ENCODE peak calls at places on chromosome 4, in eight cellular contexts. U is ovary, E is brain microvascular endothelial cell, F is endodermal cell, T is AG04450, Z is epithelial cell of esophagus, L is A549, V is tibial artery. C is an unnamed sample.
A peak's percentile ranks its signal among the peaks of the same experiment; 100 is the strongest.

GRCh38 chr4:16875487-16875886 is 23.0 kb downstream of the LDB2 start:
- DNase-seq in F (no peak), U (no peak), Z (no peak), L (no peak), V (no peak), T (peak; percentile 68), E (peak; percentile 96), C (peak; percentile 88)

GRCh38 chr4:55468724-55469123 is 73.0 kb downstream of the TMEM165 start:
- DNase-seq in T (peak; percentile 16), E (peak; percentile 82), F (no peak), L (no peak), Z (peak; percentile 46), V (no peak), U (no peak), C (peak; percentile 59)

GRCh38 chr4:74473155-74473811 is 28.3 kb downstream of the AREG start:
- DNase-seq in U (no peak), E (peak; percentile 91), T (peak; percentile 63), V (peak; percentile 65), F (no peak), L (peak; percentile 10), Z (peak; percentile 90), C (peak; percentile 95)

GRCh38 chr4:137610960-137611359 is 78.7 kb upstream of the PCDH18 start:
- DNase-seq in F (peak; percentile 74), E (peak; percentile 39), L (no peak), V (no peak), Z (peak; percentile 7), U (no peak), T (no peak), C (peak; percentile 31)

GRCh38 chr4:135256111-135256510 is 1054.5 kb upstream of the PABPC4L start:
- DNase-seq in L (no peak), U (no peak), T (no peak), E (peak; percentile 24), Z (no peak), V (no peak), F (no peak), C (peak; percentile 33)

GRCh38 chr4:2417765-2418651 is at the start of gene ZFYVE28:
- DNase-seq in T (no peak), E (no peak), Z (peak; percentile 22), F (peak; percentile 75), L (peak; percentile 22), V (no peak), U (no peak), C (peak; percentile 36)

GRCh38 chr4:183987529-183987946 is 82.4 kb downstream of the STOX2 start:
- DNase-seq in T (peak; percentile 65), U (peak; percentile 72), F (peak; percentile 76), E (peak; percentile 88), Z (peak; percentile 99), L (peak; percentile 26), V (peak; percentile 81), C (peak; percentile 86)

GRCh38 chr4:176879370-176880116 is 86.8 kb upstream of the VEGFC start:
- DNase-seq in V (no peak), E (no peak), L (no peak), T (no peak), U (no peak), Z (no peak), F (no peak), C (peak; percentile 63)

GRCh38 chr4:7793186-7793585 is 146.5 kb downstream of the AFAP1 start:
- DNase-seq in L (no peak), U (no peak), T (no peak), Z (no peak), E (no peak), V (no peak), F (no peak), C (no peak)

GRCh38 chr4:52841707-52842456 is 20.2 kb upstream of the RASL11B start:
- DNase-seq in L (no peak), T (no peak), E (no peak), V (no peak), F (no peak), Z (no peak), U (peak; percentile 42), C (peak; percentile 14)

GRCh38 chr4:26594778-26595177 is 10.9 kb downstream of the TBC1D19 start:
- DNase-seq in T (no peak), F (no peak), Z (no peak), V (no peak), U (no peak), L (no peak), E (no peak), C (no peak)

GRCh38 chr4:1793940-1794808 is 1.1 kb downstream of the FGFR3 start:
- DNase-seq in U (no peak), T (no peak), F (peak; percentile 76), V (no peak), E (no peak), L (no peak), Z (peak; percentile 21), C (peak; percentile 12)

GRCh38 chr4:7340553-7341433 is 93.9 kb downstream of the PSAPL1 start:
- DNase-seq in F (no peak), Z (no peak), V (no peak), T (no peak), L (no peak), U (no peak), E (no peak), C (no peak)

GRCh38 chr4:170687751-170688150 is 598.0 kb upstream of the AADAT start:
- DNase-seq in L (no peak), E (no peak), V (no peak), Z (no peak), U (no peak), T (no peak), F (peak; percentile 68), C (no peak)

GRCh38 chr4:61202638-61203495 is 2.7 kb downstream of the ADGRL3 start:
- DNase-seq in V (no peak), L (no peak), T (no peak), Z (peak; percentile 63), U (no peak), E (peak; percentile 37), F (peak; percentile 79), C (peak; percentile 11)

GRCh38 chr4:81465668-81466357 is 5.9 kb downstream of the RASGEF1B start:
- DNase-seq in V (no peak), T (no peak), U (no peak), E (no peak), Z (no peak), L (no peak), F (no peak), C (no peak)

GRCh38 chr4:161813389-161813788 is 350.4 kb downstream of the FSTL5 start:
- DNase-seq in L (no peak), Z (no peak), V (no peak), E (no peak), T (no peak), F (no peak), U (no peak), C (no peak)

DNA sequence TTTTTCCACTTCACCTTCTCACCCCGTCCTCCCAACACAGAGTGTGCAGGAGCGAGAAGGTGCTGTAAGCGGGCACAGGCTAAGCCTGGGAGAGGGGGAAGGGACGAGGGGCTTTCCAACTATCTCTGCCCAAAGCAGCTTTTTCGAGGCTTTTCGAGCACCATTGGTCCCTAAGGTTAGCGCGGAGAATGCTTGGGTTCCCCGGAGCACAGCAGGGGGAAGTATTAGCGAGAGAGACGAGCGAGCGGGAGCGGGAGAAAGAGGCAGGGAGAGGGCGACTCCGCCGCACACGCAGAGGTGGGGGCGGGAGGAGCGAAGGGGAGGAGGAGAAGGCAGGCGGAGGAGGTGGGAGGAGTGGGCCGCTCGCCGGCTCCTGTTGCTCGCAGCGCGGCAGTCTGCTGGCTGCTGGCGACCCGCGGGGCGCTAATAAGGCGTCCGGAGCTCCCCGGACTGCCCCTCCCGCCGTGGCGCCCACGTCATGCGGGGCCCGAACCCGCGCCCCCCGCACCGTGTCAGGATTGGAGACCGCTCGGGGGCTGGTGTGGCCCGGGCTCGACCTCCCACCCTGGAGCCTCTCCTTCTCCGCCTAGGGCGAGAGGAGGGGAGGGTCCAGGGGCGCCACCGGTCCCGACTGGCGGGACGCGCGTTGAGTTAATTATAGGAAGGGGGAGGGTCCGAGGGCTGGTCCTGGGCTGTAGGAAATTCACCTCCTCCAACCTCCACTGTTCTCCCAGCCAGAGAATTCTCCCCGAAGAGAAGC is at the start of gene ADAMTS3:
- DNase-seq in T (peak; percentile 15), E (no peak), L (peak; percentile 14), F (peak; percentile 94), Z (peak; percentile 47), V (peak; percentile 76), U (peak; percentile 84), C (peak; percentile 67)
- H3K4me3 ChIP-seq in T (peak within 1 kb of the TSS; percentile 79), E (peak within 1 kb of the TSS; percentile 73), L (peak within 1 kb of the TSS; percentile 47), F (peak within 1 kb of the TSS; percentile 89), Z (peak within 1 kb of the TSS; percentile 59), V (peak within 1 kb of the TSS; percentile 78), U (peak within 1 kb of the TSS; percentile 59), C (peak within 1 kb of the TSS; percentile 77)

GRCh38 chr4:140497428-140497775 is 691 bp downstream of the MGAT4D start:
- DNase-seq in T (no peak), V (no peak), F (no peak), U (no peak), E (no peak), Z (no peak), L (no peak), C (no peak)

GRCh38 chr4:140497776-140498636 is at the start of gene MGAT4D:
- DNase-seq in F (peak; percentile 81), T (no peak), Z (no peak), L (no peak), E (no peak), V (no peak), U (no peak), C (no peak)
- H3K4me3 ChIP-seq in F (no peak within 1 kb of the TSS), T (peak within 1 kb of the TSS; percentile 5), Z (no peak within 1 kb of the TSS), L (no peak within 1 kb of the TSS), E (peak within 1 kb of the TSS; percentile 40), V (peak within 1 kb of the TSS; percentile 38), U (no peak within 1 kb of the TSS), C (no peak within 1 kb of the TSS)

GRCh38 chr4:89308161-89308500 is 531 bp upstream of the GPRIN3 start:
- DNase-seq in E (no peak), Z (no peak), T (no peak), F (no peak), U (no peak), V (no peak), L (no peak), C (no peak)
- H3K4me3 ChIP-seq in E (peak overlapping the region; percentile 61), Z (peak overlapping the region; percentile 21), T (peak overlapping the region; percentile 57), F (peak overlapping the region; percentile 81), U (peak overlapping the region; percentile 71), V (peak overlapping the region; percentile 61), L (peak overlapping the region; percentile 80), C (peak overlapping the region; percentile 56)

GRCh38 chr4:93834371-93835066 is 6.0 kb downstream of the ATOH1 start:
- DNase-seq in U (no peak), L (no peak), T (no peak), E (no peak), V (no peak), F (peak; percentile 84), Z (no peak), C (no peak)
- H3K4me3 ChIP-seq in U (no peak overlapping the region), L (no peak overlapping the region), T (no peak overlapping the region), E (no peak overlapping the region), V (no peak overlapping the region), F (peak overlapping the region; percentile 71), Z (no peak overlapping the region), C (no peak overlapping the region)

DNA sequence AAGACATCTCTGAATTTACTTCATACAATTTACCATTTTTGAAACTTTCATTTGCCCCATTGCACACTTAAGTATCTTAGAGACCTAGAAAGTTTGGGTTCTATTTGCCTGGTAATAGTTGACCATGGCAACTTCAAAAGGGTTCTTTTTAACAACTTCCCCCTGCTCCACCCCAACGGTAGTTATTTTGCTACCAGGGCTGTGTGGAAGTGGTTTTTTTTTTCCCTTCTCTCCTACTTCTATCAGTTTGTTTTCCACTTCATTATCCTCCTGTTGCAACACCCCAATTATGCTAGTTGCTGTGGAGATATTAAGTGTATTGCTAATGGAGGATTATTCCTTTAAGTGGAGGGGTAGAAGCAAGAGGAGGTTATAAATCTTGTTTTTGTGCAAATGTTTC is 14.4 kb downstream of the SGMS2 start:
- DNase-seq in L (no peak), E (no peak), V (no peak), U (no peak), T (no peak), Z (no peak), F (no peak), C (no peak)
- H3K4me3 ChIP-seq in L (no peak overlapping the region), E (no peak overlapping the region), V (no peak overlapping the region), U (no peak overlapping the region), T (no peak overlapping the region), Z (no peak overlapping the region), F (no peak overlapping the region), C (no peak overlapping the region)

GRCh38 chr4:76594152-76594551 is 159.1 kb downstream of the SHROOM3 start:
- DNase-seq in F (no peak), L (no peak), U (no peak), V (no peak), Z (no peak), T (no peak), E (no peak), C (no peak)
- H3K4me3 ChIP-seq in F (no peak overlapping the region), L (no peak overlapping the region), U (no peak overlapping the region), V (no peak overlapping the region), Z (no peak overlapping the region), T (no peak overlapping the region), E (no peak overlapping the region), C (no peak overlapping the region)

C was measured in fibroblast of pulmonary artery.